ENCODE peak calls at places on chromosomes 7 and 10, in six cellular contexts. One of them, this sample, is unnamed.

GRCh38 chr7:42972703-42973500 is 40.7 kb downstream of the MRPL32 start:
- DNase-seq in anterior cingulate cortex: no peak
- DNase-seq in amniotic stem cell: peak
- DNase-seq in HCEC 1CT: peak
- DNase-seq in NCI-H774: no peak
- DNase-seq in GM23338: peak
- DNase-seq in this sample: no peak

GRCh38 chr10:81820418-81820817 is 54.6 kb upstream of the NRG3 start:
- DNase-seq in GM23338: peak
- DNase-seq in anterior cingulate cortex: no peak
- DNase-seq in NCI-H774: no peak
- DNase-seq in amniotic stem cell: no peak
- DNase-seq in HCEC 1CT: no peak
- DNase-seq in this sample: no peak

GRCh38 chr7:15854841-15855576 is 168.5 kb upstream of the MEOX2 start:
- DNase-seq in HCEC 1CT: peak
- DNase-seq in amniotic stem cell: no peak
- DNase-seq in anterior cingulate cortex: no peak
- DNase-seq in GM23338: no peak
- DNase-seq in NCI-H774: no peak
- DNase-seq in this sample: no peak

GRCh38 chr10:43114743-43115611 is 23.3 kb upstream of the CSGALNACT2 start:
- DNase-seq in GM23338: no peak
- DNase-seq in amniotic stem cell: no peak
- DNase-seq in anterior cingulate cortex: no peak
- DNase-seq in NCI-H774: no peak
- DNase-seq in HCEC 1CT: peak
- DNase-seq in this sample: no peak

GRCh38 chr7:25402528-25402927 is 174.2 kb upstream of the NPVF start:
- DNase-seq in NCI-H774: no peak
- DNase-seq in anterior cingulate cortex: no peak
- DNase-seq in amniotic stem cell: no peak
- DNase-seq in GM23338: no peak
- DNase-seq in HCEC 1CT: no peak
- DNase-seq in this sample: no peak

GRCh38 chr10:74194545-74194944 is 43.5 kb downstream of the ADK start:
- DNase-seq in HCEC 1CT: peak
- DNase-seq in NCI-H774: no peak
- DNase-seq in amniotic stem cell: no peak
- DNase-seq in anterior cingulate cortex: no peak
- DNase-seq in GM23338: no peak
- DNase-seq in this sample: no peak

GRCh38 chr7:92133133-92133736 is 1.0 kb downstream of the CYP51A1 start:
- DNase-seq in amniotic stem cell: no peak
- DNase-seq in anterior cingulate cortex: no peak
- DNase-seq in HCEC 1CT: no peak
- DNase-seq in NCI-H774: no peak
- DNase-seq in GM23338: no peak
- DNase-seq in this sample: no peak

GRCh38 chr7:108367946-108368345 is 88.3 kb downstream of the NRCAM start:
- DNase-seq in anterior cingulate cortex: no peak
- DNase-seq in NCI-H774: no peak
- DNase-seq in GM23338: no peak
- DNase-seq in amniotic stem cell: no peak
- DNase-seq in HCEC 1CT: no peak
- DNase-seq in this sample: no peak

GRCh38 chr10:52541082-52541481 is 227.0 kb downstream of the DKK1 start:
- DNase-seq in anterior cingulate cortex: no peak
- DNase-seq in GM23338: no peak
- DNase-seq in amniotic stem cell: no peak
- DNase-seq in HCEC 1CT: peak
- DNase-seq in NCI-H774: no peak
- DNase-seq in this sample: no peak

GRCh38 chr10:100006241-100006886 is 3.4 kb downstream of the DNMBP start:
- DNase-seq in GM23338: no peak
- DNase-seq in amniotic stem cell: peak
- DNase-seq in HCEC 1CT: peak
- DNase-seq in NCI-H774: no peak
- DNase-seq in anterior cingulate cortex: no peak
- DNase-seq in this sample: no peak

GRCh38 chr7:23469961-23470250 is 385 bp downstream of the IGF2BP3 start:
- DNase-seq in NCI-H774: no peak
- DNase-seq in HCEC 1CT: peak
- DNase-seq in amniotic stem cell: no peak
- DNase-seq in anterior cingulate cortex: no peak
- DNase-seq in GM23338: no peak
- DNase-seq in this sample: no peak

GRCh38 chr10:69318997-69319727 is 40.9 kb downstream of the HK1 start:
- DNase-seq in amniotic stem cell: peak
- DNase-seq in HCEC 1CT: peak
- DNase-seq in NCI-H774: no peak
- DNase-seq in GM23338: no peak
- DNase-seq in anterior cingulate cortex: no peak
- DNase-seq in this sample: no peak

GRCh38 chr10:43857206-43857952 is 208.7 kb upstream of the ZNF32 start:
- DNase-seq in amniotic stem cell: peak
- DNase-seq in NCI-H774: no peak
- DNase-seq in GM23338: no peak
- DNase-seq in anterior cingulate cortex: no peak
- DNase-seq in HCEC 1CT: peak
- DNase-seq in this sample: no peak

GRCh38 chr10:65231148-65231547 is 1694.7 kb upstream of the LRRTM3 start:
- DNase-seq in HCEC 1CT: no peak
- DNase-seq in amniotic stem cell: no peak
- DNase-seq in GM23338: peak
- DNase-seq in anterior cingulate cortex: no peak
- DNase-seq in NCI-H774: no peak
- DNase-seq in this sample: no peak